ENCODE peak calls at places on chromosomes 7 and 10, in seven cellular contexts. U is PC-9; Y is ELR; B is naive thymus-derived CD8-positive, alpha-beta T cell; H is C1 segment of cervical spinal cord; K is fibroblast of mammary gland; L is DMS153. C is an unnamed sample.

GRCh38 chr7:151905322-151905721 is 28.4 kb upstream of the PRKAG2 start:
- DNase-seq in Y (no peak), K (no peak), U (no peak), B (no peak), L (no peak), H (no peak), C (no peak)

GRCh38 chr7:66558660-66559465 is 69.8 kb upstream of the KCTD7 start:
- DNase-seq in L (no peak), H (no peak), U (no peak), K (no peak), Y (no peak), B (no peak), C (peak; percentile 40)

GRCh38 chr10:51770719-51771118 is 71.3 kb upstream of the CSTF2T start:
- DNase-seq in B (no peak), Y (no peak), L (no peak), H (no peak), K (peak; percentile 75), U (no peak), C (no peak)

GRCh38 chr7:28106316-28106957 is 74.2 kb downstream of the JAZF1 start:
- DNase-seq in U (no peak), K (peak; percentile 78), Y (no peak), B (no peak), H (no peak), L (peak; percentile 88), C (no peak)

GRCh38 chr10:112520864-112521263 is 73.8 kb downstream of the VTI1A start:
- DNase-seq in H (no peak), K (no peak), L (no peak), Y (no peak), B (no peak), U (no peak), C (no peak)

GRCh38 chr10:66045859-66046258 is 880.0 kb upstream of the LRRTM3 start:
- DNase-seq in U (no peak), Y (no peak), B (no peak), K (no peak), H (no peak), L (no peak), C (no peak)

GRCh38 chr10:43971306-43971705 is 322.6 kb upstream of the ZNF32 start:
- DNase-seq in U (no peak), L (no peak), B (no peak), H (no peak), Y (no peak), K (no peak), C (no peak)

GRCh38 chr10:110498982-110499795 is 1.5 kb downstream of the DUSP5 start:
- DNase-seq in U (peak; percentile 58), K (peak; percentile 80), B (no peak), H (no peak), Y (peak; percentile 86), L (peak; percentile 64), C (no peak)

GRCh38 chr7:100127866-100128601 is 1.3 kb downstream of the MBLAC1 start:
- DNase-seq in H (no peak), K (no peak), B (peak; percentile 28), Y (peak; percentile 45), L (no peak), U (no peak), C (no peak)

GRCh38 chr10:35416628-35417625 is 80.6 kb downstream of the CCNY start:
- DNase-seq in U (no peak), B (no peak), L (no peak), H (no peak), Y (no peak), K (no peak), C (no peak)

GRCh38 chr7:50681451-50682045 is 101.1 kb downstream of the GRB10 start:
- DNase-seq in H (no peak), L (peak; percentile 83), U (no peak), B (no peak), K (no peak), Y (no peak), C (no peak)

GRCh38 chr7:112176241-112176640 is 30.0 kb downstream of the DOCK4 start:
- DNase-seq in U (no peak), H (no peak), K (no peak), B (no peak), Y (no peak), L (no peak), C (no peak)

GRCh38 chr10:69644658-69645295 is 14.7 kb downstream of the FAM241B start:
- DNase-seq in K (peak; percentile 46), U (peak; percentile 46), L (no peak), H (peak; percentile 7), Y (peak; percentile 69), B (no peak), C (peak; percentile 58)

GRCh38 chr10:123990889-123991288 is 99.3 kb upstream of the CPXM2 start:
- DNase-seq in K (no peak), L (no peak), U (no peak), Y (no peak), H (no peak), B (no peak), C (no peak)

GRCh38 chr10:28722065-28722803 is 44.9 kb downstream of the BAMBI start:
- DNase-seq in U (no peak), H (no peak), L (peak; percentile 8), Y (peak; percentile 26), K (peak; percentile 16), B (no peak), C (peak; percentile 11)

GRCh38 chr10:123287594-123288247 is 133.5 kb downstream of the BUB3 start:
- DNase-seq in B (no peak), U (peak; percentile 70), L (no peak), Y (peak; percentile 59), H (no peak), K (peak; percentile 77), C (no peak)

GRCh38 chr10:3107426-3107961 is 40.1 kb downstream of the PFKP start:
- DNase-seq in L (no peak), Y (no peak), K (peak; percentile 97), H (peak; percentile 89), U (no peak), B (no peak), C (peak; percentile 46)

GRCh38 chr10:60139798-60140566 is 233.6 kb upstream of the CCDC6 start:
- DNase-seq in K (peak; percentile 64), H (no peak), U (peak; percentile 86), L (no peak), Y (peak; percentile 6), B (no peak), C (no peak)

GRCh38 chr10:101293007-101293723 is 60.8 kb upstream of the BTRC start:
- DNase-seq in K (no peak), Y (no peak), B (no peak), H (no peak), U (no peak), L (no peak), C (no peak)

GRCh38 chr10:124719213-124719851 is 24.8 kb downstream of the FAM53B start:
- DNase-seq in K (peak; percentile 59), U (peak; percentile 77), Y (peak; percentile 52), B (peak; percentile 74), H (peak; percentile 74), L (no peak), C (peak; percentile 68)

GRCh38 chr7:114085592-114086490 is 167.0 kb upstream of the PPP1R3A start:
- DNase-seq in H (no peak), Y (peak; percentile 67), U (peak; percentile 77), K (peak; percentile 82), B (no peak), L (peak; percentile 85), C (peak; percentile 29)

GRCh38 chr10:59708816-59709471 is 706 bp downstream of the SLC16A9 start:
- DNase-seq in H (no peak), U (no peak), B (no peak), L (no peak), Y (no peak), K (no peak), C (peak; percentile 27)

GRCh38 chr7:153835104-153835503 is 217.1 kb upstream of the DPP6 start:
- DNase-seq in L (peak; percentile 27), U (no peak), K (no peak), H (no peak), B (no peak), Y (no peak), C (no peak)

GRCh38 chr10:76582536-76582935 is 1055.1 kb downstream of the KCNMA1 start:
- DNase-seq in Y (peak; percentile 50), B (no peak), L (no peak), K (no peak), U (no peak), H (no peak), C (no peak)

C was measured in hypothalamus.